ENCODE peak calls at places on chromosome 11, in nine cellular contexts. B, L, V, S, K, X, Q, T and P are unnamed samples.

GRCh38 chr11:17687946-17688670 is 31.3 kb upstream of the MYOD1 start:
- DNase-seq in B (no peak), L (no peak), V (no peak), S (no peak), K (no peak), X (no peak), Q (no peak), T (no peak), P (no peak)

GRCh38 chr11:44036811-44037657 is 10.7 kb upstream of the ACCSL start:
- DNase-seq in B (peak), L (peak), V (peak), S (peak), K (peak), X (peak), Q (peak), T (peak), P (peak)

GRCh38 chr11:134406264-134407185 is 5.5 kb downstream of the B3GAT1 start:
- DNase-seq in B (no peak), L (no peak), V (no peak), S (no peak), K (no peak), X (no peak), Q (no peak), T (no peak), P (no peak)

GRCh38 chr11:8247312-8247711 is 16.4 kb downstream of the LMO1 start:
- DNase-seq in B (no peak), L (peak), V (peak), S (no peak), K (no peak), X (no peak), Q (peak), T (no peak), P (no peak)

GRCh38 chr11:33891714-33892327 is at the start of gene LMO2:
- DNase-seq in B (no peak), L (no peak), V (no peak), S (no peak), K (no peak), X (no peak), Q (no peak), T (no peak), P (peak)

GRCh38 chr11:16843307-16843706 is 104.9 kb downstream of the C11orf58 start:
- DNase-seq in B (no peak), L (no peak), V (no peak), S (no peak), K (no peak), X (no peak), Q (no peak), T (no peak), P (no peak)

GRCh38 chr11:72625746-72626636 is 48.2 kb downstream of the PDE2A start:
- DNase-seq in B (peak), L (no peak), V (no peak), S (no peak), K (peak), X (no peak), Q (no peak), T (peak), P (no peak)

GRCh38 chr11:225734-226453 is 10.2 kb downstream of the SIRT3 start:
- DNase-seq in B (peak), L (peak), V (peak), S (peak), K (no peak), X (no peak), Q (peak), T (no peak), P (no peak)

GRCh38 chr11:45872513-45873356 is 12.7 kb upstream of the MAPK8IP1 start:
- DNase-seq in B (peak), L (peak), V (no peak), S (peak), K (no peak), X (peak), Q (peak), T (peak), P (peak)

GRCh38 chr11:88680806-88681205 is 343.3 kb upstream of the CTSC start:
- DNase-seq in B (peak), L (no peak), V (no peak), S (no peak), K (no peak), X (no peak), Q (no peak), T (no peak), P (no peak)

GRCh38 chr11:69151811-69152210 is 3.9 kb upstream of the SMIM38 start:
- DNase-seq in B (no peak), L (no peak), V (no peak), S (no peak), K (no peak), X (no peak), Q (no peak), T (no peak), P (no peak)

GRCh38 chr11:119375629-119376196 is 5.8 kb downstream of the USP2 start:
- DNase-seq in B (peak), L (no peak), V (peak), S (no peak), K (peak), X (peak), Q (no peak), T (no peak), P (peak)

GRCh38 chr11:109856958-109857357 is 236.2 kb upstream of the ZC3H12C start:
- DNase-seq in B (no peak), L (no peak), V (no peak), S (no peak), K (no peak), X (no peak), Q (no peak), T (no peak), P (no peak)

GRCh38 chr11:80873309-80873999 is 1432.6 kb upstream of the TENM4 start:
- DNase-seq in B (peak), L (no peak), V (no peak), S (no peak), K (no peak), X (no peak), Q (peak), T (no peak), P (no peak)

GRCh38 chr11:57903441-57904123 is 120.1 kb upstream of the OR9Q1 start:
- DNase-seq in B (no peak), L (peak), V (peak), S (no peak), K (no peak), X (no peak), Q (no peak), T (no peak), P (no peak)

GRCh38 chr11:68954970-68955958 is 25.5 kb downstream of the MRGPRD start:
- DNase-seq in B (peak), L (no peak), V (no peak), S (no peak), K (peak), X (no peak), Q (no peak), T (no peak), P (no peak)

GRCh38 chr11:103234974-103235373 is 125.7 kb downstream of the DYNC2H1 start:
- DNase-seq in B (peak), L (no peak), V (no peak), S (no peak), K (no peak), X (no peak), Q (no peak), T (no peak), P (no peak)

GRCh38 chr11:107785401-107785800 is 73.2 kb downstream of the SLC35F2 start:
- DNase-seq in B (no peak), L (peak), V (no peak), S (no peak), K (no peak), X (no peak), Q (peak), T (no peak), P (no peak)

GRCh38 chr11:7418061-7418460 is 67.2 kb upstream of the OLFML1 start:
- DNase-seq in B (no peak), L (no peak), V (no peak), S (no peak), K (no peak), X (no peak), Q (no peak), T (no peak), P (no peak)

GRCh38 chr11:64787526-64788320 is 9.4 kb upstream of the SF1 start:
- DNase-seq in B (peak), L (peak), V (peak), S (peak), K (peak), X (no peak), Q (peak), T (peak), P (no peak)

GRCh38 chr11:16776716-16777115 is 38.3 kb downstream of the C11orf58 start:
- DNase-seq in B (peak), L (no peak), V (no peak), S (no peak), K (no peak), X (no peak), Q (no peak), T (no peak), P (peak)

GRCh38 chr11:15629690-15630321 is 515.1 kb downstream of the INSC start:
- DNase-seq in B (no peak), L (no peak), V (no peak), S (no peak), K (no peak), X (no peak), Q (peak), T (peak), P (no peak)